ENCODE peak calls at places on chromosome 1, in seven cellular contexts. K, C, E, W, X, V and D are unnamed samples.

GRCh38 chr1:43974443-43975248 is at the start of gene ATP6V0B:
- DNase-seq in K (peak), V (peak), C (peak), W (peak), E (peak), X (peak), D (peak)

GRCh38 chr1:52636701-52637695 is 4.0 kb downstream of the SHISAL2A start:
- DNase-seq in E (peak), W (peak), V (no peak), K (no peak), C (peak), X (peak), D (peak)

GRCh38 chr1:82318921-82319320 is 518.2 kb downstream of the ADGRL2 start:
- DNase-seq in V (no peak), K (no peak), W (no peak), E (no peak), X (peak), C (no peak), D (no peak)

GRCh38 chr1:153262462-153263157 is 3.1 kb downstream of the LORICRIN start:
- DNase-seq in W (no peak), V (no peak), E (no peak), X (no peak), C (no peak), K (no peak), D (no peak)

GRCh38 chr1:168732736-168733135 is 3.7 kb upstream of the DPT start:
- DNase-seq in X (no peak), E (no peak), V (no peak), K (no peak), W (no peak), C (no peak), D (no peak)

GRCh38 chr1:56429288-56429687 is 150.1 kb downstream of the PLPP3 start:
- DNase-seq in E (no peak), X (no peak), K (no peak), W (no peak), C (no peak), V (no peak), D (no peak)

GRCh38 chr1:107139833-107140702 is 771 bp upstream of the NTNG1 start:
- DNase-seq in X (peak), E (peak), V (no peak), K (peak), W (peak), C (peak), D (peak)

GRCh38 chr1:203657735-203658134 is 31.1 kb downstream of the ATP2B4 start:
- DNase-seq in E (no peak), W (no peak), K (no peak), V (no peak), X (no peak), C (no peak), D (no peak)

GRCh38 chr1:216153130-216153529 is 270.1 kb downstream of the USH2A start:
- DNase-seq in E (no peak), V (no peak), K (no peak), C (no peak), X (no peak), W (no peak), D (no peak)

GRCh38 chr1:225617479-225617878 is 35.4 kb downstream of the ENAH start:
- DNase-seq in V (no peak), X (no peak), K (no peak), C (no peak), W (no peak), E (no peak), D (no peak)

GRCh38 chr1:226957714-226958113 is 17.6 kb downstream of the COQ8A start:
- DNase-seq in C (no peak), V (no peak), K (no peak), E (no peak), X (no peak), W (no peak), D (no peak)

GRCh38 chr1:54199765-54200518 is at the start of the genes CYB5RL and MRPL37:
- DNase-seq in C (peak), X (peak), V (peak), K (peak), E (peak), W (peak), D (peak)

GRCh38 chr1:177355575-177355974 is 184.8 kb downstream of the BRINP2 start:
- DNase-seq in V (no peak), C (no peak), W (no peak), X (peak), E (no peak), K (peak), D (no peak)

GRCh38 chr1:89855413-89856123 is 34.7 kb downstream of the LRRC8D start:
- DNase-seq in C (no peak), W (no peak), E (no peak), V (no peak), X (peak), K (peak), D (no peak)

GRCh38 chr1:156900896-156901589 is 7.5 kb downstream of the PEAR1 start:
- DNase-seq in W (no peak), E (no peak), K (no peak), C (no peak), X (no peak), V (no peak), D (no peak)

GRCh38 chr1:93079685-93080141 is 630 bp downstream of the MTF2 start:
- DNase-seq in E (peak), V (no peak), K (peak), X (peak), W (peak), C (peak), D (peak)

GRCh38 chr1:100164226-100164625 is 13.8 kb downstream of the LRRC39 start:
- DNase-seq in V (no peak), K (peak), W (no peak), C (peak), E (no peak), X (no peak), D (no peak)

GRCh38 chr1:54546651-54547348 is 1.2 kb upstream of the ACOT11 start:
- DNase-seq in X (no peak), K (no peak), E (no peak), W (no peak), C (no peak), V (no peak), D (no peak)